ENCODE peak calls at places on chromosomes 5 and 9, in nine cellular contexts. P, I, U, X, H, B, R, J and C are unnamed samples.

GRCh38 chr9:19517202-19517942 is 108.6 kb downstream of the ACER2 start:
- DNase-seq in P (no peak), H (no peak), X (no peak), B (no peak), I (no peak), U (no peak), R (no peak), J (peak), C (no peak)

GRCh38 chr5:56669534-56670483 is 145.5 kb upstream of the MAP3K1 start:
- DNase-seq in U (peak), I (peak), X (no peak), J (peak), P (peak), R (no peak), B (no peak), H (no peak), C (peak)

GRCh38 chr5:44932922-44933585 is 124.3 kb downstream of the MRPS30 start:
- DNase-seq in J (no peak), B (no peak), R (no peak), P (no peak), X (no peak), H (no peak), I (no peak), U (no peak), C (no peak)

GRCh38 chr5:139137703-139138102 is 60.5 kb downstream of the SIL1 start:
- DNase-seq in H (no peak), B (no peak), R (no peak), U (no peak), P (no peak), I (no peak), X (no peak), J (peak), C (peak)

GRCh38 chr5:74938250-74938649 is 72.1 kb upstream of the FAM169A start:
- DNase-seq in B (no peak), J (no peak), R (no peak), U (no peak), H (no peak), I (no peak), P (no peak), X (no peak), C (no peak)

GRCh38 chr5:419970-420369 is 23.0 kb upstream of the EXOC3 start:
- DNase-seq in J (no peak), B (no peak), I (no peak), U (no peak), X (no peak), H (peak), P (no peak), R (no peak), C (peak)

GRCh38 chr5:76801159-76801802 is 17.5 kb upstream of the F2RL1 start:
- DNase-seq in B (no peak), H (no peak), J (no peak), U (no peak), X (no peak), I (no peak), P (no peak), R (no peak), C (peak)

GRCh38 chr9:5714501-5715401 is 85.8 kb downstream of the RIC1 start:
- DNase-seq in B (no peak), X (no peak), H (no peak), P (no peak), I (no peak), R (no peak), J (no peak), U (no peak), C (no peak)

GRCh38 chr5:55338810-55339243 is 31.0 kb downstream of the MTREX start:
- DNase-seq in J (no peak), P (no peak), R (peak), B (no peak), I (no peak), U (no peak), X (no peak), H (no peak), C (no peak)

GRCh38 chr9:21679432-21679831 is 123.0 kb upstream of the MTAP start:
- DNase-seq in B (no peak), X (no peak), J (no peak), I (no peak), U (no peak), H (no peak), P (no peak), R (no peak), C (no peak)

GRCh38 chr5:140690941-140691924 is at the start of the genes HARS1 and HARS2:
- DNase-seq in X (peak), J (peak), B (peak), P (peak), H (peak), I (peak), R (peak), U (peak), C (peak)
- TF ChIP-seq CTCF in X (no peak), J (no peak), B (no peak), P (no peak), H (no peak), I (no peak), R (no peak), U (no peak), C (no peak)

GRCh38 chr9:17003576-17004240 is 131.1 kb upstream of the CNTLN start:
- DNase-seq in H (no peak), R (no peak), B (no peak), U (no peak), P (no peak), J (no peak), X (no peak), I (no peak), C (no peak)
- H3K4me3 ChIP-seq in H (no peak), R (no peak), B (no peak), U (no peak), P (no peak), J (no peak), X (no peak), I (no peak), C (no peak)

GRCh38 chr5:160641405-160641804 is 210.6 kb downstream of the ATP10B start:
- DNase-seq in U (no peak), R (no peak), H (no peak), X (no peak), B (no peak), P (no peak), J (no peak), I (no peak), C (no peak)
- TF ChIP-seq CTCF in U (no peak), R (no peak), H (no peak), X (no peak), B (no peak), P (no peak), J (no peak), I (no peak), C (no peak)

DNA sequence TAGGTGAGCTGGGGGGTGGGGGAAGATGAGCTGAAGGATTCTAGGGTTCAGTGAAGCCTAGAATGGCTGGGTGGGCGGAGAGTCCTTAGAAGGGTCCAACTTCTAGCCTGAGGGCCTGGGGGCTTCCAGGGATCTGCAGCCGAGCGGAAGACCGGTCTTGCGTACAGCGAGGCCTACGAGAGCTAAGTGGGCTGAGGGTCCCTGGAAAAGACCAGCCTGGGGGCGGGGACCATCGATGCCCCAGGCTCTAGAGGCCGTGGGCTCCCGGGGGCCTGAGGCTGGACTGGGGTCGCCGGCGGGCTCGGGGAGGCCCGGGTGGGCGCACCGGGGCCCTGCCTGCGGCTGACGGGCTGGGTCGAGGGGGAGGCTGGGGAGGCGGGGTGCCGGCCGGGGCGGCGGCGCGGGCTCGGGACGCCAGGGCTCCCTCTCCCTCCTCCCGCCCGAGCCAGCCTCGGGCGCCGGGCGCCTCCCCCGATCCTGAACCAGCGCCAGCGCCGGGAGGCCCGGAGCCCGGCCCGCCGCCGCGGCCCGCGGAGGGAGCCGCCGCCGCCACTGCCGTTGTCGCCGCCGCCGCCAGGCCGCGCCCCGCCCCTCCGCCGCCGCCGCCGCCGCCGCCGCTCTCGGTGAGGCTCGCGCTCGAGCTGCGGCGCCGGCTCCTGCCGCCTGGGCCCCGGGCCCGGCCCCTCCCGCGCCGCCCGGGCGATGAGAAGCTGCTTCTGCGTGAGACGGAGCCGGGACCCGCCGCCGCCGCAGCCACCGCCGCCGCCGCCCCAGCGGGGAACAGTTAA is at the start of gene MVB12B:
- DNase-seq in X (no peak), U (no peak), P (no peak), I (peak), J (peak), H (peak), R (no peak), B (no peak), C (peak)
- H3K4me3 ChIP-seq in X (peak), U (peak), P (peak), I (peak), J (no peak), H (peak), R (peak), B (peak), C (peak)